ENCODE peak calls at places on chromosomes 5 and 9, in five cellular contexts. Q, V, L, X and A are unnamed samples.

GRCh38 chr5:121949885-121950284 is 11.9 kb upstream of the SRFBP1 start:
- DNase-seq in Q (peak; percentile 30), V (peak; percentile 70), L (no peak), X (peak; percentile 79), A (peak; percentile 27)

GRCh38 chr5:51347704-51348103 is 35.5 kb upstream of the ISL1 start:
- DNase-seq in Q (no peak), V (peak; percentile 10), L (no peak), X (no peak), A (no peak)

GRCh38 chr5:1670342-1670741 is 129.3 kb downstream of the MRPL36 start:
- DNase-seq in Q (no peak), V (peak; percentile 2), L (no peak), X (no peak), A (no peak)

GRCh38 chr9:127112683-127113539 is 9.5 kb downstream of the ANGPTL2 start:
- DNase-seq in Q (no peak), V (no peak), L (no peak), X (no peak), A (no peak)

GRCh38 chr9:121326130-121326838 is 43.8 kb downstream of the STOM start:
- DNase-seq in Q (peak; percentile 4), V (peak; percentile 39), L (no peak), X (peak; percentile 98), A (no peak)

GRCh38 chr9:137365552-137366444 is 57.2 kb downstream of the EXD3 start:
- DNase-seq in Q (no peak), V (no peak), L (no peak), X (no peak), A (no peak)

GRCh38 chr5:178284095-178284675 is 51.6 kb upstream of the PHYKPL start:
- DNase-seq in Q (no peak), V (no peak), L (no peak), X (peak; percentile 29), A (no peak)

GRCh38 chr5:54514269-54514668 is 3.3 kb upstream of the SNX18 start:
- DNase-seq in Q (no peak), V (no peak), L (no peak), X (no peak), A (no peak)

GRCh38 chr5:133366438-133366837 is 245.9 kb downstream of the FSTL4 start:
- DNase-seq in Q (no peak), V (no peak), L (no peak), X (no peak), A (no peak)

GRCh38 chr9:132886358-132886725 is 7.6 kb downstream of the SPACA9 start:
- DNase-seq in Q (no peak), V (no peak), L (no peak), X (no peak), A (no peak)

GRCh38 chr5:14810282-14810681 is 61.3 kb downstream of the ANKH start:
- DNase-seq in Q (no peak), V (no peak), L (no peak), X (no peak), A (no peak)

GRCh38 chr5:92353107-92354030 is 970.3 kb upstream of the ARRDC3 start:
- DNase-seq in Q (no peak), V (peak; percentile 23), L (no peak), X (no peak), A (no peak)

GRCh38 chr5:88389248-88390006 is 120.8 kb upstream of the TMEM161B start:
- DNase-seq in Q (no peak), V (no peak), L (no peak), X (no peak), A (no peak)

GRCh38 chr5:59800375-59800893 is 93.1 kb downstream of the PDE4D start:
- DNase-seq in Q (no peak), V (no peak), L (no peak), X (no peak), A (no peak)

GRCh38 chr9:114482602-114483001 is 22.7 kb downstream of the WHRN start:
- DNase-seq in Q (no peak), V (no peak), L (no peak), X (no peak), A (no peak)

GRCh38 chr9:115250646-115251045 is 132.7 kb upstream of the TNC start:
- DNase-seq in Q (no peak), V (peak; percentile 96), L (no peak), X (no peak), A (peak; percentile 31)

GRCh38 chr5:166651234-166651633 is 1640.2 kb upstream of the WWC1 start:
- DNase-seq in Q (no peak), V (no peak), L (no peak), X (no peak), A (no peak)

GRCh38 chr9:124349267-124349666 is 66.0 kb downstream of the PSMB7 start:
- DNase-seq in Q (no peak), V (no peak), L (no peak), X (no peak), A (no peak)

GRCh38 chr5:175344331-175345200 is 99.4 kb downstream of the DRD1 start:
- DNase-seq in Q (no peak), V (no peak), L (no peak), X (peak; percentile 73), A (no peak)

GRCh38 chr5:139245637-139246335 is 47.6 kb upstream of the SIL1 start:
- DNase-seq in Q (no peak), V (no peak), L (no peak), X (no peak), A (no peak)

GRCh38 chr5:58407042-58407709 is 52.7 kb downstream of the PLK2 start:
- DNase-seq in Q (no peak), V (peak; percentile 51), L (no peak), X (peak; percentile 62), A (no peak)

GRCh38 chr5:52867809-52868208 is 80.1 kb downstream of the ITGA1 start:
- DNase-seq in Q (no peak), V (peak; percentile 52), L (no peak), X (peak; percentile 47), A (no peak)

GRCh38 chr9:136539427-136540412 is 6.1 kb downstream of the NOTCH1 start:
- DNase-seq in Q (no peak), V (peak; percentile 79), L (no peak), X (peak; percentile 86), A (peak; percentile 88)

GRCh38 chr9:133771486-133772482 is 33.6 kb upstream of the SARDH start:
- DNase-seq in Q (no peak), V (no peak), L (no peak), X (no peak), A (peak; percentile 20)

GRCh38 chr5:138706655-138707480 is 46.4 kb upstream of the CTNNA1 start:
- DNase-seq in Q (no peak), V (peak; percentile 74), L (no peak), X (peak; percentile 24), A (peak; percentile 46)

GRCh38 chr9:137705443-137705863 is 86.6 kb downstream of the EHMT1 start:
- DNase-seq in Q (no peak), V (no peak), L (no peak), X (no peak), A (no peak)

GRCh38 chr5:174190073-174190675 is 144.7 kb downstream of the NSG2 start:
- DNase-seq in Q (no peak), V (no peak), L (no peak), X (no peak), A (no peak)

DNA sequence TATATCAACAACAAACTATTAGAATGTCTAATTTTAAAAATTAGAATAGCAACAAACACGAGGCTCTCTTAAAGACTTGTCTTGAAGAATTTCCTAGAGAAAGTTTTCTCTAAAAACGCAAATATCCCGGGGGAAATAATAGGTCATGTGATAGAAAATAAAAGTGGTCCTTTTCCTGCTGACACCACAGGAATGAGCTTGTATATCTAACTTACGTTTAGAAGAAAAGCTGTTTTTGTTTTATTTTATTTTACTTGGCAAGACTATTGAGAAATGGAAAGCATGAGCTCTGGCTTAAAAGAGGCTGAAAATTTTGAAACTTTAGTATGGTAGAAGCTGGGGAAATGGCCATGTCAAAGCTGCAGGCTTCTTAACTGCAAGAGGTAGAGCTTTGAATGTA is 465.0 kb downstream of the AGTPBP1 start:
- DNase-seq in Q (no peak), V (no peak), L (no peak), X (no peak), A (no peak)
- H2BK12ac ChIP-seq in Q (no peak overlapping the region), V (no peak overlapping the region), L (no peak overlapping the region), X (no peak overlapping the region), A (no peak overlapping the region)

DNA sequence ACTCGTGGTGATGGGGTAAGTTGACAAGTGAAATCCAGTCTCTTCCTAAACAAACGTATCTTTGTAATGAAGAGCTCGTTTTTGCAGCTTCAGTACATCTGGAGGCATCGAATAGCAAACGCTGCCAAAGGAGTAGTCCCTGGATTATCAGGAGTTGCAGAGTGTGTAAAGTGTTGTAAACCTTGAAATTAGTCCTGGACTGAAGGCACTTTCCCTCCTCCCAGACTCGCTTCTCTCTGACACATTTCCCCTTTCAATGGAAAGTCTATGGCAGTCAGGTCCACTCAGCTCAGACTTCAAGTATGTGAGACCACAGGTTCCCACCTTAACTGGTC is 1.5 kb upstream of the PBX3 start:
- DNase-seq in Q (no peak), V (no peak), L (no peak), X (no peak), A (no peak)
- H3K23ac ChIP-seq in Q (no peak overlapping the region), V (no peak overlapping the region), L (no peak overlapping the region), X (no peak overlapping the region), A (no peak overlapping the region)

DNA sequence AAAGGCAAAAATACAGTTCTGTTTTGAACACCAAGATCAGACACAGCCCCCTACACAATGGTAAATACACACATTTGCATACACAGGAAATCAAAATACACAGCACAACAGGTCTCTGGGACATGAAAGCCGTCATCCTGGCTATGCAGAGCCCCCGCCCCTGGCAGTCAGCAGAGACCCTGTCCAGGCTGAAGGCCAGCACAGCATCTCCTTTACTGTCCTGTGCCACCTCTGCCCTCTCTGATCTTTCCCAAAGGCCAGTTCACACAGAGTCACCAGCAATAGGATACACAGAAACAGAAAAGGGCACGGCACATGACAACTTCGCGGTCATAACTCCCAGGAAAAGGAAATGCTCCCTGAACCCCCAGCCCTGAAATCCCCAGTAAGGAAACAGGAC is 34.2 kb upstream of the SMU1 start:
- DNase-seq in Q (no peak), V (no peak), L (no peak), X (no peak), A (no peak)
- H2BK12ac ChIP-seq in Q (no peak overlapping the region), V (no peak overlapping the region), L (no peak overlapping the region), X (no peak overlapping the region), A (no peak overlapping the region)

GRCh38 chr5:117877731-117878130 is 1110.6 kb downstream of the DTWD2 start:
- DNase-seq in Q (no peak), V (no peak), L (no peak), X (no peak), A (no peak)

GRCh38 chr5:117881426-117882230 is 1106.7 kb downstream of the DTWD2 start:
- DNase-seq in Q (no peak), V (no peak), L (no peak), X (no peak), A (no peak)

GRCh38 chr5:117880932-117881331 is 1107.4 kb downstream of the DTWD2 start:
- DNase-seq in Q (no peak), V (no peak), L (no peak), X (no peak), A (no peak)
- H3K23ac ChIP-seq in Q (no peak overlapping the region), V (no peak overlapping the region), L (no peak overlapping the region), X (no peak overlapping the region), A (no peak overlapping the region)

DNA sequence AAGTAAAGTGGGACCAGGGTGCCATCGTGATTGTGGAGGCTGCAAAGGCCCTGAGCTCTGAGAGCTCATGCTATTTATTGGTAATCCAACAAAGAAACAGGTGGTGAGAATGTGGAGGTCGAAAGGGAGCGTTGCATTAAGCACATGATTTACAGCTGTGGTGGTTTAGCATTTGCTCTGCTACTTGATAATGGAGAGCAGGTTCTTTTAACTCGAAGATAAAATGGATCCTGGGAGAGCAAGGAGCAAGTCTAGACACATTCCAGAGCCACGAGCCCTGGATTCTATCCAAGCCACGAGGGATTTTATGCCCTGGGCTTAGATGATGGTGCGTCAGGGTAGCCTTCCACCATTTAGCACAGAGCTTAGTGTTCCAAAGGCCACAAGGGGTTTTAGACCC is 1710.1 kb upstream of the CDH9 start:
- DNase-seq in Q (no peak), V (no peak), L (no peak), X (no peak), A (no peak)
- H2BK12ac ChIP-seq in Q (no peak overlapping the region), V (no peak overlapping the region), L (no peak overlapping the region), X (no peak overlapping the region), A (no peak overlapping the region)

GRCh38 chr5:157714036-157714435 is 17.2 kb upstream of the THG1L start:
- DNase-seq in Q (no peak), V (peak; percentile 20), L (no peak), X (no peak), A (no peak)
- H3K23ac ChIP-seq in Q (no peak overlapping the region), V (no peak overlapping the region), L (no peak overlapping the region), X (no peak overlapping the region), A (no peak overlapping the region)